ENCODE peak calls at places on chromosome 2, in eight cellular contexts. P, G, B, X, A, V, U and N are unnamed samples.
A peak's percentile ranks its signal among the peaks of the same experiment; 100 is the strongest.

GRCh38 chr2:191039616-191040015 is 25.6 kb upstream of the STAT1 start:
- DNase-seq in P (no peak), G (no peak), B (no peak), X (no peak), A (no peak), V (no peak), U (no peak), N (no peak)

GRCh38 chr2:8743261-8743660 is 61.4 kb downstream of the ID2 start:
- DNase-seq in P (no peak), G (peak; percentile 8), B (peak; percentile 26), X (no peak), A (no peak), V (peak; percentile 43), U (no peak), N (no peak)

GRCh38 chr2:136242687-136243277 is 124.8 kb upstream of the CXCR4 start:
- DNase-seq in P (no peak), G (no peak), B (peak; percentile 6), X (no peak), A (no peak), V (peak; percentile 28), U (no peak), N (no peak)

GRCh38 chr2:74700643-74701377 is 46.8 kb downstream of the SEMA4F start:
- DNase-seq in P (no peak), G (no peak), B (no peak), X (no peak), A (peak; percentile 11), V (no peak), U (no peak), N (no peak)

GRCh38 chr2:188645982-188646381 is 328.2 kb upstream of the COL3A1 start:
- DNase-seq in P (no peak), G (no peak), B (peak; percentile 73), X (no peak), A (no peak), V (peak; percentile 88), U (no peak), N (no peak)

GRCh38 chr2:98376301-98376945 is 30.2 kb downstream of the CNGA3 start:
- DNase-seq in P (no peak), G (no peak), B (no peak), X (peak; percentile 30), A (no peak), V (no peak), U (no peak), N (no peak)

GRCh38 chr2:112923237-112923966 is 12.4 kb downstream of the IL37 start:
- DNase-seq in P (peak; percentile 76), G (no peak), B (peak; percentile 21), X (no peak), A (no peak), V (no peak), U (no peak), N (no peak)

GRCh38 chr2:145220496-145220895 is 700.6 kb upstream of the ZEB2 start:
- DNase-seq in P (no peak), G (no peak), B (no peak), X (no peak), A (no peak), V (no peak), U (no peak), N (no peak)

GRCh38 chr2:72003796-72004195 is 143.9 kb downstream of the CYP26B1 start:
- DNase-seq in P (no peak), G (no peak), B (no peak), X (no peak), A (no peak), V (no peak), U (no peak), N (peak; percentile 2)

GRCh38 chr2:240131296-240131695 is 4.8 kb downstream of the COPS9 start:
- DNase-seq in P (no peak), G (no peak), B (no peak), X (no peak), A (no peak), V (no peak), U (no peak), N (no peak)

GRCh38 chr2:1455466-1455865 is 42.2 kb downstream of the TPO start:
- DNase-seq in P (no peak), G (no peak), B (peak; percentile 49), X (no peak), A (no peak), V (no peak), U (no peak), N (no peak)

GRCh38 chr2:71711470-71711857 is 258.1 kb downstream of the DYSF start:
- DNase-seq in P (no peak), G (peak; percentile 3), B (peak; percentile 84), X (no peak), A (no peak), V (peak; percentile 31), U (no peak), N (no peak)

GRCh38 chr2:99659874-99660273 is 170.1 kb upstream of the REV1 start:
- DNase-seq in P (no peak), G (no peak), B (no peak), X (no peak), A (no peak), V (peak; percentile 62), U (no peak), N (no peak)

GRCh38 chr2:74696758-74697327 is 42.8 kb downstream of the SEMA4F start:
- DNase-seq in P (no peak), G (no peak), B (peak; percentile 47), X (no peak), A (no peak), V (peak; percentile 12), U (no peak), N (peak; percentile 41)

GRCh38 chr2:40394597-40394996 is 57.3 kb downstream of the SLC8A1 start:
- DNase-seq in P (no peak), G (no peak), B (peak; percentile 8), X (no peak), A (no peak), V (no peak), U (no peak), N (no peak)

GRCh38 chr2:39062320-39062719 is 58.5 kb downstream of the SOS1 start:
- DNase-seq in P (no peak), G (no peak), B (no peak), X (no peak), A (no peak), V (no peak), U (no peak), N (no peak)

GRCh38 chr2:63023444-63023843 is 27.2 kb upstream of the OTX1 start:
- DNase-seq in P (peak; percentile 29), G (peak; percentile 25), B (peak; percentile 47), X (no peak), A (peak; percentile 12), V (peak; percentile 30), U (peak; percentile 54), N (peak; percentile 11)

DNA sequence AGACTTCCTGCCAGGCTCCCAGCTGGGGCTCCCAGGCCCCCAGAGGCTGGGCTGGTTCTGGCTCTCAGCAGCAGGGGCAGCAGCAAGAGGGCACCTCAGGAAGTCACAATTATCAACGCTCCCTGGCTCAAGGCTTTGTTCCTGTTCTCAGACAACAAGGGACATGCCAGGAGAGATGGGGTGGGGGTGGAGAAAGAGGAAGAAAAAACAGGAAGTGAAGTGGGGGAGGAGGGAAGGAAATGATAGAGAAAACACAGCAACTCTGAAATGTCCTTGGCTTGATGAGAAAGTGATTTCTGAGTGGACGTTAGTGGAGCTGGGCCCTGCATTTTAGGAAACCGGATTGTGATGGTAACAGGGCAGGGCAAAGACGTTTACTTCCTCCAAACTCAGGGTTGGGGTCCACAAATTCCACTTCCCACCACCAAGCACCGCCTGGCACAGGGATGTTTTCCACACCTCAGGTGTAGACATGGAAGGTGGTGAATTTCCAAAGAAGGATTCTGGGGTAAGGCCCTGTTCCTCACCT is 40.4 kb downstream of the CYRIA start:
- DNase-seq in P (peak; percentile 29), G (no peak), B (no peak), X (no peak), A (no peak), V (no peak), U (no peak), N (no peak)
- H3K4me2 ChIP-seq in P (peak overlapping the region; percentile 68), G (no peak overlapping the region), B (no peak overlapping the region), X (no peak overlapping the region), A (peak overlapping the region; percentile 28), V (no peak overlapping the region), U (no peak overlapping the region), N (no peak overlapping the region)

DNA sequence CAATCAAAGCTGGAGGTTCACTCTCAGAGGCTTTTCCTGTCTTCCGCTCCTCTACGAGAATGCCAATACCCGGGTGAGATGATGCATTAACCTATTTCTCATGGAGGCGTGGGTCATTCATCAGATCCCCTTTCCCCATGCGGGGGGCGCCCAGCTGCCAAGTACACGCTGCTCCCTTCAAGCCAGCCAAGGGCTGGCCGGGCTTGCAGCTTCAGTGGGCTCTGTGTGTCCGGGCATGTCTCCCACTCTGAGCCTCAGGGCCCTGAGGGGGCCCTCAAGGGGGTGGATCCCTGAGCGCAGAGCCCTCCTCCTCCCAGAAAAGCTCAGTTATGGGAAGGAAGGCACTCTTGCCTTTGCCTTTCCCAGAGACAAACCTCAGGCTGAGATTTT is 431.8 kb upstream of the MYT1L start:
- DNase-seq in P (no peak), G (no peak), B (no peak), X (no peak), A (no peak), V (no peak), U (no peak), N (no peak)
- H2AFZ ChIP-seq in P (no peak overlapping the region), G (peak overlapping the region; percentile 73), B (no peak overlapping the region), X (no peak overlapping the region), A (no peak overlapping the region), V (no peak overlapping the region), U (no peak overlapping the region), N (no peak overlapping the region)

GRCh38 chr2:43209204-43209717 is 17.1 kb downstream of the ZFP36L2 start:
- DNase-seq in P (no peak), G (no peak), B (no peak), X (no peak), A (no peak), V (no peak), U (no peak), N (no peak)
- H3K4me2 ChIP-seq in P (no peak overlapping the region), G (no peak overlapping the region), B (no peak overlapping the region), X (no peak overlapping the region), A (no peak overlapping the region), V (no peak overlapping the region), U (peak overlapping the region; percentile 23), N (no peak overlapping the region)

GRCh38 chr2:23626701-23627181 is 241.8 kb downstream of the KLHL29 start:
- DNase-seq in P (no peak), G (no peak), B (no peak), X (no peak), A (no peak), V (no peak), U (no peak), N (no peak)

GRCh38 chr2:23624378-23624777 is 239.4 kb downstream of the KLHL29 start:
- DNase-seq in P (peak; percentile 62), G (no peak), B (no peak), X (peak; percentile 84), A (no peak), V (no peak), U (peak; percentile 13), N (no peak)

GRCh38 chr2:23622966-23623665 is 238.1 kb downstream of the KLHL29 start:
- DNase-seq in P (no peak), G (no peak), B (no peak), X (no peak), A (no peak), V (no peak), U (no peak), N (no peak)

GRCh38 chr2:23625726-23626125 is 240.7 kb downstream of the KLHL29 start:
- DNase-seq in P (no peak), G (no peak), B (no peak), X (no peak), A (no peak), V (no peak), U (no peak), N (no peak)

DNA sequence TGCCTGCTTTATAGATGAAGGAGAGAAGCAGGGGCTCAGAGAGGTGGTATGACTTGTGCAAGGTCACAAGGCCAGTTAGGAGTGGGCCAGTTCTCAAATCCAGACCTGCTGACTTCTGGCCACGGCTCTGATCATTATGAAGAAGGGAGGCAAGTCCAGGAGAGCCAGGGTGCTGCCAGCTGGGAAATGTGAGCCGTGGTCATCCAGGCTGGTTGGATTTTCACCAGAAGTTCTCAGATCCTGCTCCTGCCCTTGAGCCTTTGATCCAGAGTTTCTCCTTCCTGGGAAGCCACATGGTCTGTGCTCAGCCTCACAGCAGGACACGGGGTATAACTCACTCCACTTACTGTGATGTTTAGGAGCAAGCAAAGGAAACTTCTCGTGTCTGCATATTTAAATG is 239.9 kb downstream of the KLHL29 start:
- DNase-seq in P (no peak), G (no peak), B (no peak), X (no peak), A (no peak), V (no peak), U (no peak), N (no peak)
- H2AFZ ChIP-seq in P (no peak overlapping the region), G (no peak overlapping the region), B (no peak overlapping the region), X (no peak overlapping the region), A (no peak overlapping the region), V (no peak overlapping the region), U (no peak overlapping the region), N (no peak overlapping the region)